ENCODE peak calls at places on chromosomes 2 and 18, in nine cellular contexts. One of them, this sample, is unnamed. For H3K4me1, the result is how much of the 10 kb centered on the place peaks cover.

GRCh38 chr2:71951718-71952404 is 195.8 kb downstream of the CYP26B1 start:
- DNase-seq in endothelial cell of umbilical vein: no peak
- DNase-seq in GM23338: no peak
- DNase-seq in HCT116: no peak
- DNase-seq in prostate gland: no peak
- DNase-seq in spleen: no peak
- DNase-seq in HepG2: no peak
- DNase-seq in upper lobe of left lung: no peak
- DNase-seq in esophagus muscularis mucosa: peak
- DNase-seq in this sample: no peak

GRCh38 chr2:64350996-64351395 is 103.0 kb upstream of the LGALSL start:
- DNase-seq in HepG2: no peak
- DNase-seq in upper lobe of left lung: no peak
- DNase-seq in esophagus muscularis mucosa: no peak
- DNase-seq in prostate gland: no peak
- DNase-seq in HCT116: no peak
- DNase-seq in GM23338: no peak
- DNase-seq in endothelial cell of umbilical vein: no peak
- DNase-seq in spleen: no peak
- DNase-seq in this sample: no peak

GRCh38 chr2:73333564-73333963 is 40.2 kb upstream of the EGR4 start:
- DNase-seq in endothelial cell of umbilical vein: no peak
- DNase-seq in GM23338: no peak
- DNase-seq in spleen: no peak
- DNase-seq in upper lobe of left lung: no peak
- DNase-seq in HCT116: no peak
- DNase-seq in HepG2: peak
- DNase-seq in esophagus muscularis mucosa: no peak
- DNase-seq in prostate gland: no peak
- DNase-seq in this sample: no peak

GRCh38 chr18:48814490-48815181 is 136.1 kb downstream of the SMAD7 start:
- DNase-seq in GM23338: no peak
- DNase-seq in endothelial cell of umbilical vein: no peak
- DNase-seq in esophagus muscularis mucosa: no peak
- DNase-seq in HepG2: no peak
- DNase-seq in HCT116: no peak
- DNase-seq in upper lobe of left lung: peak
- DNase-seq in prostate gland: no peak
- DNase-seq in spleen: peak
- DNase-seq in this sample: peak

GRCh38 chr2:44620189-44620990 is 258.6 kb downstream of the CAMKMT start:
- DNase-seq in endothelial cell of umbilical vein: no peak
- DNase-seq in HCT116: no peak
- DNase-seq in prostate gland: no peak
- DNase-seq in GM23338: no peak
- DNase-seq in esophagus muscularis mucosa: no peak
- DNase-seq in upper lobe of left lung: no peak
- DNase-seq in HepG2: no peak
- DNase-seq in spleen: no peak
- DNase-seq in this sample: no peak

GRCh38 chr18:49048361-49048760 is 97.6 kb upstream of the SMAD7 start:
- DNase-seq in HepG2: no peak
- DNase-seq in HCT116: no peak
- DNase-seq in endothelial cell of umbilical vein: no peak
- DNase-seq in spleen: no peak
- DNase-seq in GM23338: no peak
- DNase-seq in prostate gland: no peak
- DNase-seq in upper lobe of left lung: no peak
- DNase-seq in esophagus muscularis mucosa: no peak
- DNase-seq in this sample: no peak

GRCh38 chr2:137900421-137901141 is 63.7 kb upstream of the HNMT start:
- DNase-seq in prostate gland: no peak
- DNase-seq in HepG2: no peak
- DNase-seq in HCT116: no peak
- DNase-seq in endothelial cell of umbilical vein: no peak
- DNase-seq in spleen: no peak
- DNase-seq in upper lobe of left lung: no peak
- DNase-seq in esophagus muscularis mucosa: no peak
- DNase-seq in GM23338: no peak
- DNase-seq in this sample: no peak

GRCh38 chr2:66532972-66533868 is 98.3 kb downstream of the MEIS1 start:
- DNase-seq in HCT116: no peak
- DNase-seq in GM23338: no peak
- DNase-seq in esophagus muscularis mucosa: no peak
- DNase-seq in HepG2: no peak
- DNase-seq in spleen: no peak
- DNase-seq in upper lobe of left lung: no peak
- DNase-seq in prostate gland: no peak
- DNase-seq in endothelial cell of umbilical vein: no peak
- DNase-seq in this sample: no peak

GRCh38 chr2:242031481-242032019 is 162.0 kb downstream of the RTP5 start:
- DNase-seq in endothelial cell of umbilical vein: no peak
- DNase-seq in GM23338: no peak
- DNase-seq in prostate gland: no peak
- DNase-seq in upper lobe of left lung: peak
- DNase-seq in spleen: peak
- DNase-seq in HCT116: no peak
- DNase-seq in HepG2: no peak
- DNase-seq in esophagus muscularis mucosa: no peak
- DNase-seq in this sample: peak

GRCh38 chr2:25341031-25341727 is 546 bp downstream of the DNMT3A start:
- DNase-seq in upper lobe of left lung: no peak
- DNase-seq in HCT116: no peak
- DNase-seq in endothelial cell of umbilical vein: no peak
- DNase-seq in GM23338: no peak
- DNase-seq in spleen: no peak
- DNase-seq in esophagus muscularis mucosa: no peak
- DNase-seq in HepG2: no peak
- DNase-seq in prostate gland: no peak
- DNase-seq in this sample: no peak

GRCh38 chr2:85890522-85891176 is 1.9 kb upstream of the ST3GAL5 start:
- DNase-seq in upper lobe of left lung: no peak
- DNase-seq in spleen: peak
- DNase-seq in HCT116: no peak
- DNase-seq in GM23338: no peak
- DNase-seq in endothelial cell of umbilical vein: no peak
- DNase-seq in prostate gland: no peak
- DNase-seq in HepG2: no peak
- DNase-seq in esophagus muscularis mucosa: no peak
- DNase-seq in this sample: no peak

GRCh38 chr2:207046642-207047213 is 107.4 kb downstream of the CPO start:
- DNase-seq in esophagus muscularis mucosa: no peak
- DNase-seq in spleen: no peak
- DNase-seq in HepG2: no peak
- DNase-seq in prostate gland: no peak
- DNase-seq in upper lobe of left lung: no peak
- DNase-seq in endothelial cell of umbilical vein: peak
- DNase-seq in GM23338: no peak
- DNase-seq in HCT116: no peak
- DNase-seq in this sample: no peak

GRCh38 chr18:34222396-34223163 is 2.1 kb downstream of the NOL4 start:
- DNase-seq in prostate gland: no peak
- DNase-seq in HCT116: no peak
- DNase-seq in HepG2: no peak
- DNase-seq in endothelial cell of umbilical vein: peak
- DNase-seq in GM23338: peak
- DNase-seq in esophagus muscularis mucosa: no peak
- DNase-seq in spleen: peak
- DNase-seq in upper lobe of left lung: no peak
- DNase-seq in this sample: no peak

GRCh38 chr18:34223893-34224422 is 755 bp downstream of the NOL4 start:
- DNase-seq in endothelial cell of umbilical vein: no peak
- DNase-seq in GM23338: no peak
- DNase-seq in HepG2: no peak
- DNase-seq in spleen: no peak
- DNase-seq in prostate gland: no peak
- DNase-seq in HCT116: no peak
- DNase-seq in esophagus muscularis mucosa: no peak
- DNase-seq in upper lobe of left lung: no peak
- DNase-seq in this sample: no peak

GRCh38 chr18:34223164-34223892 is 1.4 kb downstream of the NOL4 start:
- DNase-seq in spleen: peak
- DNase-seq in HCT116: no peak
- DNase-seq in GM23338: peak
- DNase-seq in endothelial cell of umbilical vein: no peak
- DNase-seq in HepG2: no peak
- DNase-seq in upper lobe of left lung: no peak
- DNase-seq in prostate gland: no peak
- DNase-seq in esophagus muscularis mucosa: no peak
- DNase-seq in this sample: no peak

GRCh38 chr18:34225218-34225553 is 473 bp upstream of the NOL4 start:
- DNase-seq in HCT116: no peak
- DNase-seq in esophagus muscularis mucosa: no peak
- DNase-seq in spleen: no peak
- DNase-seq in HepG2: no peak
- DNase-seq in upper lobe of left lung: no peak
- DNase-seq in GM23338: no peak
- DNase-seq in prostate gland: no peak
- DNase-seq in endothelial cell of umbilical vein: no peak
- DNase-seq in this sample: no peak

GRCh38 chr18:34224423-34225217 is at the start of gene NOL4:
- DNase-seq in esophagus muscularis mucosa: no peak
- DNase-seq in HepG2: peak
- DNase-seq in spleen: peak
- DNase-seq in upper lobe of left lung: peak
- DNase-seq in prostate gland: peak
- DNase-seq in endothelial cell of umbilical vein: peak
- DNase-seq in GM23338: peak
- DNase-seq in HCT116: no peak
- DNase-seq in this sample: peak
- TF ChIP-seq POLR2AphosphoS5 in esophagus muscularis mucosa: no peak
- TF ChIP-seq POLR2AphosphoS5 in HepG2: no peak
- TF ChIP-seq POLR2AphosphoS5 in spleen: no peak
- TF ChIP-seq POLR2AphosphoS5 in upper lobe of left lung: no peak
- TF ChIP-seq POLR2AphosphoS5 in prostate gland: no peak
- TF ChIP-seq POLR2AphosphoS5 in endothelial cell of umbilical vein: no peak
- TF ChIP-seq POLR2AphosphoS5 in GM23338: peak
- TF ChIP-seq POLR2AphosphoS5 in HCT116: no peak
- TF ChIP-seq POLR2AphosphoS5 in this sample: no peak

DNA sequence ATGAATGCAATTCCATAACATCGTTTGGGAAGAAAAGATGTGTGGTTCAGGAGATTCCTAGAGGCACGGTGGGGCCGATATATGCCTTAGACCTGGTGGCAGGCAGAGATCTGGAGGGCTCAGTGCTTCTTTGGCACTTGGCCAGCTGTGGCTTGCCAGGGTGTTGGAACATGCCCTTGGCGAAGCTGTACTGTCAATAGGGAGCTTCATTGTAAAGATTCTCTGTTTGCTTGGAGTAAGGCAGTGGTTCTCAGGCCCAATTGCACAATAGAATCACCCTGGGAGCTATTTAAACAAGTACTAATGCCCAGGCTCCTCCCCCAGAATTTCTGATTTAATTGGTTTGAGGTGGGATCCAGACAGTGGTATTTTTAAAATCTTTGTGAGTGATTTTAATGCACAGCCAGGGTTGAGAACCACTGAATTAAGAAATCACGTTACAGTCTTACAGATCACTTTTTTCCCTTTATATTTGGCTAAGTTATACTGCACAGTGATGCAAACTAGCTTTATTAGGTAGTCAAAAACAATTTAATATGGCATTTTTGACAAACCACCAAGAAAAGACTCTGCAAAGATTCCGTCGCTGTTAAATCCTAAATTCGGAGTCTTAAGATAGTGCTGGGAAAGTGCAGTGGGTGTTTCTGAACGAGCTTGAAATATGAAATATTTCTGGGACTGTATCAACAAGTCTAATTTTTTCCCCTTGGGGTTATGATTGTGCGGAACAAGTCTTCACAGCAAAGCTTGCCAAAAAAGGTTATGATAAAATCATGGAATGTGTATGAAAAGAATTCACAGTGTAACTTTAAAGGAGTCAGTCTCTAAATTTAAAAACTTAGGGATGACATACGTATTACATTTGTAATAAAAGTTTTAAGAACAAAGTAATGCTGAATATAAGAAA is 78.0 kb downstream of the CRIM1 start:
- DNase-seq in HepG2: peak
- DNase-seq in GM23338: no peak
- DNase-seq in esophagus muscularis mucosa: no peak
- DNase-seq in spleen: no peak
- DNase-seq in HCT116: no peak
- DNase-seq in endothelial cell of umbilical vein: no peak
- DNase-seq in upper lobe of left lung: no peak
- DNase-seq in prostate gland: peak
- DNase-seq in this sample: peak
- H3K4me3 ChIP-seq in HepG2: no peak
- H3K4me3 ChIP-seq in GM23338: no peak
- H3K4me3 ChIP-seq in esophagus muscularis mucosa: no peak
- H3K4me3 ChIP-seq in spleen: no peak
- H3K4me3 ChIP-seq in HCT116: no peak
- H3K4me3 ChIP-seq in endothelial cell of umbilical vein: no peak
- H3K4me3 ChIP-seq in upper lobe of left lung: no peak
- H3K4me3 ChIP-seq in prostate gland: no peak
- H3K4me3 ChIP-seq in this sample: peak

GRCh38 chr2:177262958-177263450 is 1.5 kb downstream of the NFE2L2 start:
- DNase-seq in spleen: no peak
- DNase-seq in GM23338: no peak
- DNase-seq in endothelial cell of umbilical vein: no peak
- DNase-seq in HepG2: no peak
- DNase-seq in HCT116: no peak
- DNase-seq in upper lobe of left lung: no peak
- DNase-seq in prostate gland: no peak
- DNase-seq in esophagus muscularis mucosa: no peak
- DNase-seq in this sample: no peak

GRCh38 chr2:177264539-177265385 is at the start of gene NFE2L2:
- DNase-seq in HepG2: peak
- DNase-seq in spleen: peak
- DNase-seq in esophagus muscularis mucosa: peak
- DNase-seq in upper lobe of left lung: peak
- DNase-seq in HCT116: peak
- DNase-seq in GM23338: peak
- DNase-seq in endothelial cell of umbilical vein: peak
- DNase-seq in prostate gland: peak
- DNase-seq in this sample: peak

GRCh38 chr2:177264209-177264538 is 353 bp downstream of the NFE2L2 start:
- DNase-seq in HepG2: no peak
- DNase-seq in spleen: peak
- DNase-seq in prostate gland: no peak
- DNase-seq in HCT116: no peak
- DNase-seq in endothelial cell of umbilical vein: no peak
- DNase-seq in esophagus muscularis mucosa: no peak
- DNase-seq in GM23338: no peak
- DNase-seq in upper lobe of left lung: no peak
- DNase-seq in this sample: peak

GRCh38 chr2:177262137-177262536 is 2.4 kb downstream of the NFE2L2 start:
- DNase-seq in HCT116: no peak
- DNase-seq in prostate gland: no peak
- DNase-seq in esophagus muscularis mucosa: no peak
- DNase-seq in GM23338: no peak
- DNase-seq in upper lobe of left lung: no peak
- DNase-seq in HepG2: no peak
- DNase-seq in endothelial cell of umbilical vein: peak
- DNase-seq in spleen: no peak
- DNase-seq in this sample: no peak

GRCh38 chr2:177263451-177264208 is 897 bp downstream of the NFE2L2 start:
- DNase-seq in prostate gland: peak
- DNase-seq in GM23338: peak
- DNase-seq in HCT116: peak
- DNase-seq in esophagus muscularis mucosa: peak
- DNase-seq in endothelial cell of umbilical vein: peak
- DNase-seq in HepG2: peak
- DNase-seq in spleen: peak
- DNase-seq in upper lobe of left lung: peak
- DNase-seq in this sample: peak
- H3K4me1 ChIP-seq in prostate gland: under half
- H3K4me1 ChIP-seq in GM23338: under half
- H3K4me1 ChIP-seq in HCT116: under half
- H3K4me1 ChIP-seq in esophagus muscularis mucosa: under half
- H3K4me1 ChIP-seq in endothelial cell of umbilical vein: under half
- H3K4me1 ChIP-seq in HepG2: half or more
- H3K4me1 ChIP-seq in spleen: half or more
- H3K4me1 ChIP-seq in upper lobe of left lung: under half
- H3K4me1 ChIP-seq in this sample: under half

GRCh38 chr18:70376914-70377258 is 88.0 kb downstream of the SOCS6 start:
- DNase-seq in HepG2: peak
- DNase-seq in spleen: no peak
- DNase-seq in upper lobe of left lung: no peak
- DNase-seq in esophagus muscularis mucosa: no peak
- DNase-seq in GM23338: no peak
- DNase-seq in endothelial cell of umbilical vein: no peak
- DNase-seq in HCT116: no peak
- DNase-seq in prostate gland: no peak
- DNase-seq in this sample: no peak
- TF ChIP-seq POLR2AphosphoS5 in HepG2: peak
- TF ChIP-seq POLR2AphosphoS5 in spleen: no peak
- TF ChIP-seq POLR2AphosphoS5 in upper lobe of left lung: no peak
- TF ChIP-seq POLR2AphosphoS5 in esophagus muscularis mucosa: no peak
- TF ChIP-seq POLR2AphosphoS5 in GM23338: no peak
- TF ChIP-seq POLR2AphosphoS5 in endothelial cell of umbilical vein: no peak
- TF ChIP-seq POLR2AphosphoS5 in HCT116: no peak
- TF ChIP-seq POLR2AphosphoS5 in prostate gland: no peak
- TF ChIP-seq POLR2AphosphoS5 in this sample: no peak

This sample was measured in breast epithelium.